ENCODE peak calls at places on chromosomes 7 and 10, in ten cellular contexts. S is astrocyte of the cerebellum, G is GM13977, V is kidney epithelial cell, R is GM20000, T is thyroid gland, C is chondrocyte, H is HFFc6, O is H9, I is foreskin fibroblast. J is an unnamed sample.

GRCh38 chr10:110530131-110530831 is 32.6 kb downstream of the DUSP5 start:
- DNase-seq in S (no peak), G (no peak), V (no peak), R (no peak), T (peak), C (no peak), H (peak), O (peak), I (peak), J (no peak)

GRCh38 chr10:96025566-96025965 is 17.8 kb upstream of the CCNJ start:
- DNase-seq in S (no peak), G (no peak), V (no peak), R (peak), T (peak), C (no peak), H (no peak), O (peak), I (peak), J (peak)

GRCh38 chr7:12289996-12290395 is 78.9 kb downstream of the TMEM106B start:
- DNase-seq in S (no peak), G (no peak), V (no peak), R (no peak), T (no peak), C (no peak), H (no peak), O (no peak), I (no peak), J (no peak)

GRCh38 chr7:72343991-72344390 is 68.1 kb downstream of the CALN1 start:
- DNase-seq in S (no peak), G (no peak), V (no peak), R (no peak), T (no peak), C (no peak), H (no peak), O (peak), I (no peak), J (no peak)

GRCh38 chr7:66699998-66700397 is 40.5 kb upstream of the RABGEF1 start:
- DNase-seq in S (no peak), G (no peak), V (no peak), R (no peak), T (no peak), C (no peak), H (no peak), O (no peak), I (no peak), J (no peak)

GRCh38 chr7:101865031-101865824 is 47.8 kb downstream of the CUX1 start:
- DNase-seq in S (no peak), G (no peak), V (no peak), R (no peak), T (no peak), C (no peak), H (no peak), O (no peak), I (no peak), J (no peak)

GRCh38 chr7:20793258-20793657 is 6.6 kb upstream of the SP8 start:
- DNase-seq in S (no peak), G (no peak), V (no peak), R (no peak), T (no peak), C (no peak), H (no peak), O (no peak), I (no peak), J (no peak)

GRCh38 chr7:100503350-100503735 is 19.6 kb downstream of the NYAP1 start:
- DNase-seq in S (peak), G (no peak), V (peak), R (no peak), T (no peak), C (no peak), H (peak), O (no peak), I (peak), J (no peak)

GRCh38 chr10:129853236-129853946 is 110.7 kb downstream of the EBF3 start:
- DNase-seq in S (no peak), G (no peak), V (peak), R (no peak), T (no peak), C (no peak), H (no peak), O (no peak), I (no peak), J (no peak)
- TF ChIP-seq CTCF in S (no peak), G (no peak), V (peak), R (peak), T (peak), C (peak), H (peak), O (peak), I (peak), J (no peak)

DNA sequence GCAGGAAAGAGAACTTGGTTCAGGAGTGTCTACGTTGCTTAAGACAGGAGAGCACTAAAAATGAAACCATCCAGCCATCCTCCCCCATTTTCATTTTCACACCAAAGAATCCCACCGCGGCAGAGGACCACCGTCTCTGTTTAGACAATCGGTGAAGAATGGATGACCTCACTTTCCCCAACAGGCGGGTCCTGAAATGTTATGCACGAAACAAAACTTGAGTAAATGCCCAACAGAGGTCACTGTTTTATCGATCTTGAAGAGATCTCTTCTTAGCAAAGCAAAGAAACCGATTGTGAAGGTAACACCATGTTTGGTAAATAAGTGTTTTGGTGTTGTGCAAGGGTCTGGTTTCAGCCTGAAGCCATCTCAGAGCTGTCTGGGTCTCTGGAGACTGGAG is 1.4 kb upstream of the IL6 start:
- DNase-seq in S (no peak), G (peak), V (no peak), R (peak), T (no peak), C (no peak), H (peak), O (no peak), I (no peak), J (peak)
- TF ChIP-seq CTCF in S (no peak), G (peak), V (no peak), R (peak), T (no peak), C (no peak), H (peak), O (peak), I (no peak), J (peak)

GRCh38 chr7:44735403-44736165 is 13.1 kb upstream of the ZMIZ2 start:
- DNase-seq in S (peak), G (no peak), V (peak), R (no peak), T (no peak), C (no peak), H (peak), O (no peak), I (peak), J (no peak)
- TF ChIP-seq CTCF in S (no peak), G (no peak), V (no peak), R (no peak), T (no peak), C (peak), H (no peak), O (no peak), I (no peak), J (no peak)

DNA sequence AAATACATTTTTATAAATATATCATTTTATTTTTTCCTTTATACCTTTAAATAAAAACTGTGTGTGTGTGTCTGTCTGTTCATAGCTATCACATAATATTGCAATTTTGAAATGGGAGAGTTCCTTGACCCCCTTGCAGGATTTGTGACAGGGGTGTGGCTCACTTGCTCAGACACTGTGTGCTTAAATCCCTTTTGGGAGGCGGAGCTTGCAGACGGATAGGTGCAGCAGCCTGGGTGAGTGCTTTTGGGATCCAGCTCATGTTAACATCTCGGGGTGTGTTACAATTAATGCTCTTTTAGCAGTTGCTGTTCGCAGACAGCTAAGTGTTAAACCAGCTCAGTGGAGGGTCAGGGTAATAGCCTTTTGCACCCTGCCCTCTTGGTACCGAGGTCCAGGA is 459.8 kb downstream of the IPMK start:
- DNase-seq in S (no peak), G (no peak), V (no peak), R (no peak), T (no peak), C (no peak), H (no peak), O (no peak), I (no peak), J (no peak)
- TF ChIP-seq CTCF in S (no peak), G (no peak), V (no peak), R (no peak), T (no peak), C (no peak), H (no peak), O (no peak), I (no peak), J (no peak)

GRCh38 chr7:125828153-125828690 is 898.6 kb upstream of the POT1 start:
- DNase-seq in S (peak), G (no peak), V (no peak), R (no peak), T (no peak), C (no peak), H (no peak), O (no peak), I (no peak), J (no peak)
- TF ChIP-seq CTCF in S (no peak), G (no peak), V (no peak), R (no peak), T (no peak), C (no peak), H (no peak), O (no peak), I (no peak), J (no peak)

GRCh38 chr7:42700376-42701327 is 211.2 kb downstream of the C7orf25 start:
- DNase-seq in S (no peak), G (no peak), V (no peak), R (no peak), T (no peak), C (no peak), H (no peak), O (no peak), I (peak), J (no peak)
- TF ChIP-seq CTCF in S (no peak), G (no peak), V (no peak), R (no peak), T (no peak), C (peak), H (no peak), O (peak), I (peak), J (no peak)

DNA sequence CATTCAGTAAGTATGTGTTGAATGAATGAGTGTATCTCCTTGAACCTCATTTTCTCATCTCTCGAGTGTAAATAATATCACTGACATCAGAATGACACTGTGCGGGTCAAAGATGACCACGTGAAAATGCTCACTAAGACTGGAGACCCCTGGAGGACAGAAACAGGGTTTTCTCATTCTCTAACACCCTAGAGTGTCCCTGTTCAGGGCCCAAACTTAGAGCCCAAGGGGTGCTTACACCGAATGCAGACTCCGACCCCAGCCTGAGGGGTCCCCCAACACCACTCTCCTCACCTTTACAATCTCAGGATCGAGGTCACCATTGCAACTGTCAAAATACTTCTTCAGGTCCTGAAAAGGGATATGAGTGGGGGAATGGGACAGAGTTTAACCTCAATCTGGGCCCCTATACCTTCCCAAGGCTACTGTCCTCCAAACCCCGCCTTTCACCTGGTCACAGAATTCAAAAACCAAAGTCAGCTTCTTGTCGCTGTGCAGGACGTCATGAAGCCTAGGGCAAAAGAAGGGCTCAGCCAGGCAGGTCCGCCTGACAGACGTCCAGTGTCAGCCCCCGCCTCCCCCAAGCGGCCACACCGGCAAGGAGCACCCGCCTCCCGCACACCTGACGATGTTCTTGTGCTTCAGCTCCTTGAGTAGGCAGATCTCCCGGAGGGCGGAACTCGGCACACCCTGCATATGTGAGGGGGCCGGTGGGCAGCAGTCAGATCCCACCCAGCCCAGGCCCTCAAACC is 1.2 kb downstream of the CDK5 start:
- DNase-seq in S (no peak), G (no peak), V (no peak), R (no peak), T (peak), C (no peak), H (no peak), O (peak), I (no peak), J (no peak)
- TF ChIP-seq CTCF in S (no peak), G (no peak), V (peak), R (no peak), T (no peak), C (peak), H (no peak), O (peak), I (no peak), J (no peak)

J was measured in GM10248.